ENCODE peak calls at places on chromosomes 12 and 14, in four cellular contexts. N, P, Z and L are unnamed samples.

GRCh38 chr12:1741154-1741949 is 50.5 kb downstream of the ADIPOR2 start:
- DNase-seq in N (peak; percentile 66), P (no peak), Z (no peak), L (no peak)

GRCh38 chr12:115758886-115759620 is 518.4 kb downstream of the MED13L start:
- DNase-seq in N (no peak), P (no peak), Z (no peak), L (no peak)

GRCh38 chr14:26204954-26205479 is 392.8 kb downstream of the NOVA1 start:
- DNase-seq in N (no peak), P (peak; percentile 74), Z (no peak), L (no peak)

GRCh38 chr12:9640024-9640423 is 29.5 kb upstream of the CLEC2D start:
- DNase-seq in N (no peak), P (no peak), Z (no peak), L (no peak)

GRCh38 chr12:69097619-69098368 is 141.6 kb upstream of the CPSF6 start:
- DNase-seq in N (no peak), P (no peak), Z (no peak), L (no peak)

GRCh38 chr12:31989987-31990386 is 30.8 kb downstream of the RESF1 start:
- DNase-seq in N (no peak), P (no peak), Z (no peak), L (no peak)

GRCh38 chr14:102528441-102529170 is 19.0 kb upstream of the ANKRD9 start:
- DNase-seq in N (no peak), P (no peak), Z (no peak), L (no peak)

GRCh38 chr14:70780396-70781075 is 28.8 kb downstream of the MAP3K9 start:
- DNase-seq in N (no peak), P (no peak), Z (no peak), L (peak; percentile 66)

GRCh38 chr14:53295985-53296582 is 143.0 kb upstream of the DDHD1 start:
- DNase-seq in N (peak; percentile 17), P (no peak), Z (peak; percentile 22), L (no peak)

DNA sequence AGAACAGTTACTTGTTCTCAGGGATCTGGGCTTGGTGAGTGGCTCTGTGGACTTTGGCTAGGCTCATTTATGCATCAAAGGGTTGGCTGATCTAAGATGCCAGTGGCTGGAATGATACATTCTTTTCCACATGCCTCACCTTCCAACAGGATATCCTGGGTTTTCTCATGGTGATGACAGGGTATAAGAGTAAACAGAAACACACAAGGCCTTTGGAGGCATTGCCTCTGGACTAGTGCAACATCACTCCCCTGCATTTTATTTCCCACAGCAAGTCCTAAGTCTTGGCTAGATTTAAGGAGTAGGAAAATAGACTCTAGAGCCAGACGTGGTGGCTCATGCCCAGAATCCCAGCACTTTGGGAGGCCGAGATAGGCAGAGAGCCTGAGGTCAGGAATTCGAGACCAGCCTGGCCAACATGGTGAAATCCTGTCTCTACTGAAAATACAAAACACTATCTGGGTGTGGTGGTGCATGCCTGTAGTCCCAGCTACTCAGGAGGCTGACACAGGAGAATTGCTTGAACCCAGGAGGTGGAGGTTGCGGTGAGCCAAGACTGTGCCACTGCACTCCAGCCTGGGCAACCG is 47.9 kb downstream of the RPH3A start:
- DNase-seq in N (peak; percentile 85), P (no peak), Z (no peak), L (no peak)
- TF ChIP-seq CREM in N (no peak), P (no peak), Z (no peak), L (no peak)

DNA sequence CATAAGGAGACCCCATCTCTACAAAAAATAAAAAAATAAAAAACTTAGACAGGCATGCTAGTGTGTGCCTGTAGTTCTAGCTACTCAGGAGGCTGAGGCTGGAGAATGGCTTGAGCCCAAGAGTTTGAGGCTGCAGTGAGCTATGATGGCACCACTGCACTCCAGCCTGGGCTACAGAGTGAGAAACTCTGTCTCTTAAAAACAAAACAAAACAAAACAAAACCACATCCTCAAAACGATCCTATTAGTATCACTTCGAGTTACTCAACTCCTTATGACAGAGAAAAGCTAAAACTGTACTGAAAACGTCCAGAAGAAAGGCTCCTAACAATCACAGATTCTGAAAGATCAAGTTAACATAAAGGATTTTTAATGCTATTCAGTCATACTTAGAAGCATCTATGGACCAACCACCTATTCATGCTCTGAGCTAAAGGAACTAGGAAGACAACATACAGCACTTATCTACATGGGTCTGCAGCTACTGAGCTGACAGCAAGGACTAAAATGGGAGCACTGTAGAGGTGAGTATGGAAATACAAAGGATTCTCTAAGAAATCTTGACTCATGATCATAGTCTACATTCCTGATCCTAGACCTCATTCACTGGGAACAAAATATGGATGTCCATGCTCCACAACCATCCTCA is 75.3 kb upstream of the DUSP6 start:
- DNase-seq in N (no peak), P (no peak), Z (no peak), L (peak; percentile 7)
- TF ChIP-seq CREM in N (no peak), P (no peak), Z (no peak), L (no peak)

GRCh38 chr12:22803725-22804124 is 178.8 kb downstream of the ETNK1 start:
- DNase-seq in N (no peak), P (peak; percentile 45), Z (no peak), L (no peak)

GRCh38 chr12:22797686-22798085 is 172.7 kb downstream of the ETNK1 start:
- DNase-seq in N (no peak), P (no peak), Z (no peak), L (no peak)

GRCh38 chr12:22800332-22800731 is 175.4 kb downstream of the ETNK1 start:
- DNase-seq in N (no peak), P (no peak), Z (no peak), L (no peak)

GRCh38 chr12:22802883-22803640 is 178.1 kb downstream of the ETNK1 start:
- DNase-seq in N (no peak), P (no peak), Z (no peak), L (no peak)
- TF ChIP-seq CREM in N (no peak), P (no peak), Z (no peak), L (no peak)

GRCh38 chr12:127147724-127148123 is 1119.2 kb upstream of the TMEM132C start:
- DNase-seq in N (no peak), P (no peak), Z (no peak), L (no peak)
- TF ChIP-seq CREM in N (no peak), P (no peak), Z (no peak), L (no peak)

GRCh38 chr12:56193025-56193578 is 3.8 kb upstream of the SMARCC2 start:
- DNase-seq in N (peak; percentile 84), P (peak; percentile 70), Z (peak; percentile 62), L (peak; percentile 58)
- TF ChIP-seq CREM in N (no peak), P (no peak), Z (no peak), L (no peak)

DNA sequence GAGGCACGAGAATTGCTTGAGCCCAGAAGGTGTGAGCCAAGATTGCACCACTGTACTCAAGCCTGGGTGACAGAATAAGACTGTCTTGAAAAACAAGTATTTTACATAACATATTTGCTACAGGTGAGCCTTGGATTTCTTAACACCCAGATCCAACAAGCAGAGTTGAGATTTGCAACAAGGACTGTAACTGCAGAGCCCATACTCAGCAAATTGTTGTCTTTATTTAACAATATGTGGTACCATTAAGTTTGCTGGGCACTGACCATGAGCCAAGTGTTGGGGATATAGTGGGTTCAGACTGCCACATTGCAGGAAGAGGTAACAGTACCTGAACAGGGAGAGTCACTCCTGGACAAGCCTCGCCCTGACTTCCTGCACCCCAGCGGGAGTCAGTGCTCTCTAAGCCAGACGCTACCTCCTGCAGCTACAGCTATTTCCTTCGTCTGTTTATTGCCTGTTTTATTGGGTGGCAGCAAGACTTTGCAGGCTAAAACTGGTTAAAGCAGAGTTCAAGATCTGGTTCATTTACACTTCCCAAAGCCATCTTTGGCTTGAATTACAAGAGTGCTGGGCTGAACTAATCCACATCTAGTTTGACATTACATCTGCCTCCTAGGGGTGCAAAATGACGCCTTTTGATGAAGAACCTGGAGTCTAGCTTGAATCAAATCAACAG is 12.4 kb downstream of the AHSA1 start:
- DNase-seq in N (no peak), P (no peak), Z (no peak), L (no peak)
- TF ChIP-seq CREM in N (no peak), P (no peak), Z (no peak), L (no peak)

DNA sequence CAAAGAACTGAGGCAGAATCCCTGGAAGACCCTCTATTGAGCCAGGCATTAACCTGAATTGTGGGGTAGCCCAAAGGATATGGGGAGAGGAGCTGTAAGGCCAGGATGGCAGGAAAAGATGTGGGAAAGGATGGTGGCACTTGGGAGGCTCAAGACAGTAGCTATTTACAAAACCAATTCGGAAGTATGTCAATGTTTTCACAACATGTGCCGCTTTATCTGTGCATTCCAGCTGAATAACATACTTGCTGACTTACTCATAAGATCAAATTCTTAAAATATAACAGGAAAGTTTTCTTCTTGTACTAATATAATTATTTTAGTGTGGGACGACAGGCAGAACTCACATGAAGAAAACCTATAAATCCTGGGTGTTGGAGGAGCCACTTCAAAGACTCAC is 10.6 kb downstream of the BBS10 start:
- DNase-seq in N (no peak), P (no peak), Z (no peak), L (no peak)
- TF ChIP-seq CREM in N (no peak), P (no peak), Z (no peak), L (no peak)

GRCh38 chr12:42607584-42607984 is 18.0 kb upstream of the PRICKLE1 start:
- DNase-seq in N (no peak), P (no peak), Z (no peak), L (no peak)

GRCh38 chr12:42608196-42608825 is 18.8 kb upstream of the PRICKLE1 start:
- DNase-seq in N (no peak), P (no peak), Z (no peak), L (no peak)

GRCh38 chr12:42612258-42612608 is 22.7 kb upstream of the PRICKLE1 start:
- DNase-seq in N (no peak), P (no peak), Z (no peak), L (no peak)

GRCh38 chr12:42611571-42612257 is 22.2 kb upstream of the PRICKLE1 start:
- DNase-seq in N (no peak), P (no peak), Z (no peak), L (no peak)

GRCh38 chr12:42609605-42610004 is 20.1 kb upstream of the PRICKLE1 start:
- DNase-seq in N (no peak), P (no peak), Z (no peak), L (no peak)
- TF ChIP-seq CREM in N (no peak), P (no peak), Z (no peak), L (no peak)